ENCODE peak calls at places on chromosomes 4 and X, in eight cellular contexts. One of them, this sample, is unnamed.

GRCh38 chrX:16023790-16024734 is 99.3 kb upstream of the GRPR start:
- DNase-seq in AG04450: no peak
- DNase-seq in IMR-90: peak
- DNase-seq in MM.1S: no peak
- DNase-seq in hepatocyte: no peak
- DNase-seq in CD8-positive, alpha-beta T cell: no peak
- DNase-seq in SK-N-SH: no peak
- DNase-seq in upper lobe of right lung: no peak
- DNase-seq in this sample: no peak

GRCh38 chr4:36523182-36523581 is 241.8 kb downstream of the DTHD1 start:
- DNase-seq in AG04450: no peak
- DNase-seq in IMR-90: no peak
- DNase-seq in MM.1S: no peak
- DNase-seq in hepatocyte: no peak
- DNase-seq in CD8-positive, alpha-beta T cell: no peak
- DNase-seq in SK-N-SH: no peak
- DNase-seq in upper lobe of right lung: no peak
- DNase-seq in this sample: no peak

GRCh38 chr4:152780267-152780811 is 585 bp downstream of the ARFIP1 start:
- DNase-seq in AG04450: no peak
- DNase-seq in IMR-90: peak
- DNase-seq in MM.1S: no peak
- DNase-seq in hepatocyte: peak
- DNase-seq in CD8-positive, alpha-beta T cell: no peak
- DNase-seq in SK-N-SH: peak
- DNase-seq in upper lobe of right lung: no peak
- DNase-seq in this sample: peak

GRCh38 chr4:7933631-7934510 is 5.8 kb downstream of the AFAP1 start:
- DNase-seq in AG04450: no peak
- DNase-seq in IMR-90: peak
- DNase-seq in MM.1S: no peak
- DNase-seq in hepatocyte: no peak
- DNase-seq in CD8-positive, alpha-beta T cell: no peak
- DNase-seq in SK-N-SH: peak
- DNase-seq in upper lobe of right lung: no peak
- DNase-seq in this sample: no peak

GRCh38 chrX:32408389-32408788 is 803.0 kb downstream of the DMD start:
- DNase-seq in AG04450: no peak
- DNase-seq in IMR-90: no peak
- DNase-seq in MM.1S: peak
- DNase-seq in hepatocyte: peak
- DNase-seq in CD8-positive, alpha-beta T cell: no peak
- DNase-seq in SK-N-SH: peak
- DNase-seq in upper lobe of right lung: no peak
- DNase-seq in this sample: peak

GRCh38 chr4:7366180-7366957 is 68.4 kb downstream of the PSAPL1 start:
- DNase-seq in AG04450: no peak
- DNase-seq in IMR-90: no peak
- DNase-seq in MM.1S: no peak
- DNase-seq in hepatocyte: no peak
- DNase-seq in CD8-positive, alpha-beta T cell: no peak
- DNase-seq in SK-N-SH: peak
- DNase-seq in upper lobe of right lung: peak
- DNase-seq in this sample: no peak

GRCh38 chrX:14356401-14356800 is 172.9 kb upstream of the GLRA2 start:
- DNase-seq in AG04450: no peak
- DNase-seq in IMR-90: no peak
- DNase-seq in MM.1S: no peak
- DNase-seq in hepatocyte: no peak
- DNase-seq in CD8-positive, alpha-beta T cell: no peak
- DNase-seq in SK-N-SH: no peak
- DNase-seq in upper lobe of right lung: no peak
- DNase-seq in this sample: no peak

GRCh38 chr4:7938513-7939376 is 916 bp downstream of the AFAP1 start:
- DNase-seq in AG04450: no peak
- DNase-seq in IMR-90: peak
- DNase-seq in MM.1S: no peak
- DNase-seq in hepatocyte: peak
- DNase-seq in CD8-positive, alpha-beta T cell: peak
- DNase-seq in SK-N-SH: peak
- DNase-seq in upper lobe of right lung: no peak
- DNase-seq in this sample: no peak

GRCh38 chrX:6226053-6226645 is 2.5 kb downstream of the NLGN4X start:
- DNase-seq in AG04450: no peak
- DNase-seq in IMR-90: no peak
- DNase-seq in MM.1S: peak
- DNase-seq in hepatocyte: peak
- DNase-seq in CD8-positive, alpha-beta T cell: no peak
- DNase-seq in SK-N-SH: peak
- DNase-seq in upper lobe of right lung: no peak
- DNase-seq in this sample: peak

GRCh38 chr4:145098675-145099037 is 545 bp downstream of the ABCE1 start:
- DNase-seq in AG04450: no peak
- DNase-seq in IMR-90: peak
- DNase-seq in MM.1S: peak
- DNase-seq in hepatocyte: peak
- DNase-seq in CD8-positive, alpha-beta T cell: no peak
- DNase-seq in SK-N-SH: peak
- DNase-seq in upper lobe of right lung: no peak
- DNase-seq in this sample: no peak

GRCh38 chr4:174437756-174438155 is 84.5 kb downstream of the HPGD start:
- DNase-seq in AG04450: no peak
- DNase-seq in IMR-90: no peak
- DNase-seq in MM.1S: no peak
- DNase-seq in hepatocyte: no peak
- DNase-seq in CD8-positive, alpha-beta T cell: no peak
- DNase-seq in SK-N-SH: no peak
- DNase-seq in upper lobe of right lung: no peak
- DNase-seq in this sample: no peak

GRCh38 chrX:151870603-151871002 is 42.1 kb upstream of the MAGEA4 start:
- DNase-seq in AG04450: peak
- DNase-seq in IMR-90: peak
- DNase-seq in MM.1S: no peak
- DNase-seq in hepatocyte: no peak
- DNase-seq in CD8-positive, alpha-beta T cell: no peak
- DNase-seq in SK-N-SH: no peak
- DNase-seq in upper lobe of right lung: no peak
- DNase-seq in this sample: no peak

GRCh38 chr4:7183780-7184460 is 8.4 kb upstream of the SORCS2 start:
- DNase-seq in AG04450: no peak
- DNase-seq in IMR-90: no peak
- DNase-seq in MM.1S: no peak
- DNase-seq in hepatocyte: no peak
- DNase-seq in CD8-positive, alpha-beta T cell: no peak
- DNase-seq in SK-N-SH: no peak
- DNase-seq in upper lobe of right lung: peak
- DNase-seq in this sample: no peak

GRCh38 chrX:13902406-13902805 is 85.5 kb upstream of the GPM6B start:
- DNase-seq in AG04450: no peak
- DNase-seq in IMR-90: no peak
- DNase-seq in MM.1S: no peak
- DNase-seq in hepatocyte: no peak
- DNase-seq in CD8-positive, alpha-beta T cell: no peak
- DNase-seq in SK-N-SH: no peak
- DNase-seq in upper lobe of right lung: no peak
- DNase-seq in this sample: no peak

GRCh38 chr4:141058739-141059507 is 74.3 kb downstream of the RNF150 start:
- DNase-seq in AG04450: peak
- DNase-seq in IMR-90: peak
- DNase-seq in MM.1S: no peak
- DNase-seq in hepatocyte: no peak
- DNase-seq in CD8-positive, alpha-beta T cell: no peak
- DNase-seq in SK-N-SH: no peak
- DNase-seq in upper lobe of right lung: no peak
- DNase-seq in this sample: no peak

GRCh38 chr4:135372131-135372530 is 1170.5 kb upstream of the PABPC4L start:
- DNase-seq in AG04450: no peak
- DNase-seq in IMR-90: no peak
- DNase-seq in MM.1S: no peak
- DNase-seq in hepatocyte: no peak
- DNase-seq in CD8-positive, alpha-beta T cell: no peak
- DNase-seq in SK-N-SH: no peak
- DNase-seq in upper lobe of right lung: no peak
- DNase-seq in this sample: no peak

GRCh38 chrX:36957425-36958328 is 50.5 kb upstream of the FAM47C start:
- DNase-seq in AG04450: no peak
- DNase-seq in IMR-90: no peak
- DNase-seq in MM.1S: no peak
- DNase-seq in hepatocyte: peak
- DNase-seq in CD8-positive, alpha-beta T cell: no peak
- DNase-seq in SK-N-SH: peak
- DNase-seq in upper lobe of right lung: peak
- DNase-seq in this sample: no peak

GRCh38 chrX:97835969-97836368 is 952.3 kb downstream of the RPA4 start:
- DNase-seq in AG04450: no peak
- DNase-seq in IMR-90: no peak
- DNase-seq in MM.1S: no peak
- DNase-seq in hepatocyte: no peak
- DNase-seq in CD8-positive, alpha-beta T cell: no peak
- DNase-seq in SK-N-SH: no peak
- DNase-seq in upper lobe of right lung: no peak
- DNase-seq in this sample: no peak

GRCh38 chrX:120365320-120365719 is 3.4 kb downstream of the ATP1B4 start:
- DNase-seq in AG04450: no peak
- DNase-seq in IMR-90: no peak
- DNase-seq in MM.1S: peak
- DNase-seq in hepatocyte: peak
- DNase-seq in CD8-positive, alpha-beta T cell: peak
- DNase-seq in SK-N-SH: peak
- DNase-seq in upper lobe of right lung: peak
- DNase-seq in this sample: peak

GRCh38 chrX:120367390-120368100 is 5.7 kb downstream of the ATP1B4 start:
- DNase-seq in AG04450: no peak
- DNase-seq in IMR-90: no peak
- DNase-seq in MM.1S: no peak
- DNase-seq in hepatocyte: no peak
- DNase-seq in CD8-positive, alpha-beta T cell: no peak
- DNase-seq in SK-N-SH: no peak
- DNase-seq in upper lobe of right lung: no peak
- DNase-seq in this sample: no peak

GRCh38 chrX:120365968-120366367 is 4.1 kb downstream of the ATP1B4 start:
- DNase-seq in AG04450: no peak
- DNase-seq in IMR-90: no peak
- DNase-seq in MM.1S: no peak
- DNase-seq in hepatocyte: no peak
- DNase-seq in CD8-positive, alpha-beta T cell: no peak
- DNase-seq in SK-N-SH: no peak
- DNase-seq in upper lobe of right lung: no peak
- DNase-seq in this sample: no peak

GRCh38 chrX:120361906-120362305 is at the start of gene ATP1B4:
- DNase-seq in AG04450: no peak
- DNase-seq in IMR-90: no peak
- DNase-seq in MM.1S: no peak
- DNase-seq in hepatocyte: no peak
- DNase-seq in CD8-positive, alpha-beta T cell: no peak
- DNase-seq in SK-N-SH: no peak
- DNase-seq in upper lobe of right lung: no peak
- DNase-seq in this sample: no peak

DNA sequence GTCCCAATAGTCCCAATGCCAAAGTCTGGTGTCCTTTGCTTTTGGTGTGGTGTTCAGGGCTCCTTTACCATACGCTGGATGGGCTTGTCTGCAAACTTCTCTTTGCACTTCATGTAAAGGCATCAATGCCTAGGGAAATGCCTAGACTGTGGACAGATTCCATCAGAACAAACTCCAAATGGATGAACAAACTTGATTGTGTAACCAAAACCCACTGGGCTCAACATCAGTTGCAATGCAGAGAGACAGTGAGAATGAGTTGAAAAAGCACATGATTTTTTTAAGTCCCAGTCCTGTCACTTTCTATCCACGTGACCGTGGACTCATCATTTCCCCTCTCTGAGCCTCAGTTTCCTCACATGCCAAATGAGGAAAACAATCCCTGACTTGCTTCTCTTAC is 4.9 kb downstream of the ATP1B4 start:
- DNase-seq in AG04450: no peak
- DNase-seq in IMR-90: no peak
- DNase-seq in MM.1S: no peak
- DNase-seq in hepatocyte: no peak
- DNase-seq in CD8-positive, alpha-beta T cell: no peak
- DNase-seq in SK-N-SH: no peak
- DNase-seq in upper lobe of right lung: no peak
- DNase-seq in this sample: no peak
- TF ChIP-seq CTCF in AG04450: no peak
- TF ChIP-seq CTCF in IMR-90: no peak
- TF ChIP-seq CTCF in MM.1S: no peak
- TF ChIP-seq CTCF in hepatocyte: no peak
- TF ChIP-seq CTCF in CD8-positive, alpha-beta T cell: no peak
- TF ChIP-seq CTCF in SK-N-SH: no peak
- TF ChIP-seq CTCF in upper lobe of right lung: no peak
- TF ChIP-seq CTCF in this sample: no peak

GRCh38 chrX:47648376-47648775 is 2.0 kb downstream of the ELK1 start:
- DNase-seq in AG04450: no peak
- DNase-seq in IMR-90: peak
- DNase-seq in MM.1S: no peak
- DNase-seq in hepatocyte: no peak
- DNase-seq in CD8-positive, alpha-beta T cell: no peak
- DNase-seq in SK-N-SH: no peak
- DNase-seq in upper lobe of right lung: no peak
- DNase-seq in this sample: no peak
- H3K4me3 ChIP-seq in AG04450: peak
- H3K4me3 ChIP-seq in IMR-90: no peak
- H3K4me3 ChIP-seq in MM.1S: no peak
- H3K4me3 ChIP-seq in hepatocyte: no peak
- H3K4me3 ChIP-seq in CD8-positive, alpha-beta T cell: peak
- H3K4me3 ChIP-seq in SK-N-SH: no peak
- H3K4me3 ChIP-seq in upper lobe of right lung: no peak
- H3K4me3 ChIP-seq in this sample: no peak

GRCh38 chrX:103831803-103832544 is at the start of gene RAB9B:
- DNase-seq in AG04450: no peak
- DNase-seq in IMR-90: peak
- DNase-seq in MM.1S: peak
- DNase-seq in hepatocyte: peak
- DNase-seq in CD8-positive, alpha-beta T cell: peak
- DNase-seq in SK-N-SH: peak
- DNase-seq in upper lobe of right lung: peak
- DNase-seq in this sample: peak
- H3K27ac ChIP-seq in AG04450: no peak
- H3K27ac ChIP-seq in IMR-90: no peak
- H3K27ac ChIP-seq in MM.1S: no peak
- H3K27ac ChIP-seq in hepatocyte: peak
- H3K27ac ChIP-seq in CD8-positive, alpha-beta T cell: no peak
- H3K27ac ChIP-seq in SK-N-SH: no peak
- H3K27ac ChIP-seq in upper lobe of right lung: no peak
- H3K27ac ChIP-seq in this sample: peak

GRCh38 chr4:124783847-124784246 is 71.3 kb upstream of the ANKRD50 start:
- DNase-seq in AG04450: peak
- DNase-seq in IMR-90: peak
- DNase-seq in MM.1S: no peak
- DNase-seq in hepatocyte: no peak
- DNase-seq in CD8-positive, alpha-beta T cell: no peak
- DNase-seq in SK-N-SH: no peak
- DNase-seq in upper lobe of right lung: no peak
- DNase-seq in this sample: no peak

GRCh38 chr4:124785645-124786044 is 73.1 kb upstream of the ANKRD50 start:
- DNase-seq in AG04450: no peak
- DNase-seq in IMR-90: no peak
- DNase-seq in MM.1S: no peak
- DNase-seq in hepatocyte: no peak
- DNase-seq in CD8-positive, alpha-beta T cell: no peak
- DNase-seq in SK-N-SH: no peak
- DNase-seq in upper lobe of right lung: no peak
- DNase-seq in this sample: no peak
- TF ChIP-seq CTCF in AG04450: no peak
- TF ChIP-seq CTCF in IMR-90: no peak
- TF ChIP-seq CTCF in MM.1S: peak
- TF ChIP-seq CTCF in hepatocyte: no peak
- TF ChIP-seq CTCF in CD8-positive, alpha-beta T cell: no peak
- TF ChIP-seq CTCF in SK-N-SH: peak
- TF ChIP-seq CTCF in upper lobe of right lung: no peak
- TF ChIP-seq CTCF in this sample: no peak